ENCODE peak calls at places on chromosome 13, in eight cellular contexts. G is fibroblast of the aortic adventitia, Y is cardiac fibroblast, P is AG10803, R is spleen, S is pancreas, H is PC-3, Q is cardiac muscle cell. X is an unnamed sample.

GRCh38 chr13:101690871-101691270 is 238.4 kb downstream of the ITGBL1 start:
- DNase-seq in G (no peak), Y (no peak), P (no peak), R (no peak), S (no peak), H (no peak), Q (no peak), X (no peak)

GRCh38 chr13:29284726-29285125 is 310.8 kb downstream of the SLC7A1 start:
- DNase-seq in G (no peak), Y (no peak), P (no peak), R (no peak), S (no peak), H (no peak), Q (no peak), X (no peak)

GRCh38 chr13:107348931-107349330 is 781.0 kb upstream of the ARGLU1 start:
- DNase-seq in G (no peak), Y (peak), P (peak), R (no peak), S (no peak), H (peak), Q (no peak), X (no peak)

GRCh38 chr13:98301721-98302120 is 124.7 kb upstream of the RNF113B start:
- DNase-seq in G (no peak), Y (no peak), P (peak), R (no peak), S (no peak), H (peak), Q (no peak), X (no peak)

GRCh38 chr13:24270639-24271131 is 38.7 kb upstream of the C1QTNF9 start:
- DNase-seq in G (peak), Y (peak), P (peak), R (peak), S (peak), H (no peak), Q (peak), X (peak)

GRCh38 chr13:96780105-96780504 is 214.2 kb downstream of the OXGR1 start:
- DNase-seq in G (peak), Y (peak), P (no peak), R (no peak), S (no peak), H (peak), Q (no peak), X (no peak)

GRCh38 chr13:102394158-102395053 is 7.4 kb downstream of the FGF14 start:
- DNase-seq in G (peak), Y (peak), P (peak), R (peak), S (peak), H (no peak), Q (peak), X (peak)

GRCh38 chr13:74067818-74068217 is 66.4 kb downstream of the KLF12 start:
- DNase-seq in G (no peak), Y (peak), P (peak), R (no peak), S (no peak), H (peak), Q (no peak), X (no peak)

GRCh38 chr13:40492511-40492910 is 173.9 kb downstream of the FOXO1 start:
- DNase-seq in G (no peak), Y (no peak), P (no peak), R (no peak), S (no peak), H (no peak), Q (no peak), X (no peak)

GRCh38 chr13:49838989-49839388 is 46.5 kb upstream of the KPNA3 start:
- DNase-seq in G (no peak), Y (no peak), P (no peak), R (no peak), S (no peak), H (no peak), Q (no peak), X (no peak)

GRCh38 chr13:77351326-77351725 is 24.4 kb upstream of the MYCBP2 start:
- DNase-seq in G (no peak), Y (no peak), P (no peak), R (no peak), S (no peak), H (no peak), Q (no peak), X (no peak)

GRCh38 chr13:59700281-59700680 is 463.4 kb downstream of the DIAPH3 start:
- DNase-seq in G (no peak), Y (peak), P (peak), R (no peak), S (no peak), H (no peak), Q (no peak), X (no peak)

GRCh38 chr13:45511310-45512147 is 46.8 kb downstream of the COG3 start:
- DNase-seq in G (peak), Y (peak), P (peak), R (no peak), S (no peak), H (peak), Q (peak), X (no peak)

GRCh38 chr13:48334534-48335127 is 31.1 kb downstream of the RB1 start:
- DNase-seq in G (peak), Y (peak), P (peak), R (no peak), S (no peak), H (peak), Q (peak), X (no peak)

GRCh38 chr13:35470671-35471465 is 5.6 kb downstream of the MAB21L1 start:
- DNase-seq in G (peak), Y (peak), P (peak), R (peak), S (peak), H (no peak), Q (peak), X (no peak)

GRCh38 chr13:72229067-72229466 is 362.1 kb upstream of the DACH1 start:
- DNase-seq in G (no peak), Y (no peak), P (no peak), R (no peak), S (no peak), H (no peak), Q (no peak), X (no peak)

GRCh38 chr13:20972731-20973130 is 70.2 kb upstream of the XPO4 start:
- DNase-seq in G (no peak), Y (no peak), P (no peak), R (no peak), S (no peak), H (no peak), Q (no peak), X (no peak)

GRCh38 chr13:113528798-113529180 is 38.3 kb upstream of the DCUN1D2 start:
- DNase-seq in G (no peak), Y (no peak), P (no peak), R (no peak), S (no peak), H (no peak), Q (peak), X (no peak)

GRCh38 chr13:44267966-44268365 is 105.7 kb upstream of the SERP2 start:
- DNase-seq in G (peak), Y (peak), P (peak), R (no peak), S (no peak), H (peak), Q (no peak), X (no peak)

GRCh38 chr13:42876270-42876714 is 94.9 kb downstream of the FAM216B start:
- DNase-seq in G (no peak), Y (peak), P (no peak), R (no peak), S (no peak), H (no peak), Q (no peak), X (no peak)

GRCh38 chr13:98450495-98451167 is 126.3 kb downstream of the STK24 start:
- DNase-seq in G (no peak), Y (no peak), P (no peak), R (no peak), S (peak), H (no peak), Q (peak), X (peak)

GRCh38 chr13:41696163-41697003 is 239.0 kb downstream of the RGCC start:
- DNase-seq in G (peak), Y (peak), P (peak), R (no peak), S (no peak), H (peak), Q (peak), X (no peak)

GRCh38 chr13:23946900-23947299 is 49.6 kb upstream of the C1QTNF9B start:
- DNase-seq in G (no peak), Y (no peak), P (no peak), R (no peak), S (no peak), H (no peak), Q (no peak), X (no peak)

GRCh38 chr13:20728579-20729300 is 25.2 kb downstream of the IL17D start:
- DNase-seq in G (peak), Y (no peak), P (peak), R (no peak), S (no peak), H (peak), Q (no peak), X (no peak)

GRCh38 chr13:73390100-73390499 is 331.3 kb downstream of the KLF5 start:
- DNase-seq in G (no peak), Y (no peak), P (no peak), R (no peak), S (no peak), H (no peak), Q (no peak), X (no peak)

GRCh38 chr13:46698910-46699460 is 98.0 kb downstream of the ESD start:
- DNase-seq in G (peak), Y (peak), P (no peak), R (no peak), S (no peak), H (no peak), Q (no peak), X (no peak)

GRCh38 chr13:98171806-98172569 is 5.1 kb downstream of the RNF113B start:
- DNase-seq in G (peak), Y (peak), P (peak), R (no peak), S (no peak), H (no peak), Q (no peak), X (peak)

GRCh38 chr13:33893559-33893958 is 75.6 kb downstream of the RFC3 start:
- DNase-seq in G (no peak), Y (no peak), P (no peak), R (no peak), S (no peak), H (no peak), Q (no peak), X (no peak)

GRCh38 chr13:25688524-25688923 is 316.8 kb downstream of the ATP8A2 start:
- DNase-seq in G (no peak), Y (no peak), P (no peak), R (no peak), S (no peak), H (no peak), Q (no peak), X (no peak)

GRCh38 chr13:60448907-60449510 is 52.0 kb downstream of the TDRD3 start:
- DNase-seq in G (peak), Y (peak), P (peak), R (no peak), S (no peak), H (peak), Q (peak), X (no peak)

GRCh38 chr13:44903596-44903995 is 85.7 kb downstream of the NUFIP1 start:
- DNase-seq in G (peak), Y (peak), P (peak), R (no peak), S (no peak), H (no peak), Q (no peak), X (peak)

GRCh38 chr13:23711355-23711754 is 141.1 kb downstream of the TNFRSF19 start:
- DNase-seq in G (no peak), Y (no peak), P (no peak), R (no peak), S (no peak), H (no peak), Q (no peak), X (no peak)

GRCh38 chr13:33855371-33855895 is 37.5 kb downstream of the RFC3 start:
- DNase-seq in G (no peak), Y (no peak), P (no peak), R (no peak), S (no peak), H (no peak), Q (no peak), X (no peak)

GRCh38 chr13:79307433-79307861 is 98.6 kb downstream of the RBM26 start:
- DNase-seq in G (no peak), Y (no peak), P (no peak), R (no peak), S (no peak), H (no peak), Q (no peak), X (no peak)
- H3K4me3 ChIP-seq in G (no peak), Y (no peak), P (no peak), R (no peak), S (no peak), H (no peak), Q (no peak), X (no peak)

GRCh38 chr13:27783111-27783510 is 9.2 kb upstream of the GSX1 start:
- DNase-seq in G (peak), Y (no peak), P (peak), R (no peak), S (no peak), H (peak), Q (peak), X (no peak)
- TF ChIP-seq CTCF in G (peak), Y (peak), P (peak), R (no peak), S (no peak), H (peak), Q (peak), X (no peak)

GRCh38 chr13:58620171-58620570 is 988.6 kb downstream of the PCDH17 start:
- DNase-seq in G (no peak), Y (no peak), P (no peak), R (no peak), S (no peak), H (no peak), Q (no peak), X (no peak)
- H3K4me3 ChIP-seq in G (no peak), Y (no peak), P (no peak), R (no peak), S (no peak), H (no peak), Q (no peak), X (no peak)

GRCh38 chr13:110444226-110444653 is 117.3 kb downstream of the RAB20 start:
- DNase-seq in G (peak), Y (peak), P (peak), R (no peak), S (no peak), H (peak), Q (no peak), X (no peak)
- TF ChIP-seq CTCF in G (peak), Y (peak), P (peak), R (no peak), S (no peak), H (no peak), Q (peak), X (peak)

GRCh38 chr13:30415430-30416030 is 6.8 kb upstream of the UBE2L5 start:
- DNase-seq in G (no peak), Y (peak), P (peak), R (no peak), S (no peak), H (no peak), Q (no peak), X (no peak)
- H3K4me3 ChIP-seq in G (no peak), Y (no peak), P (no peak), R (no peak), S (no peak), H (no peak), Q (no peak), X (no peak)

GRCh38 chr13:32443111-32443510 is 15.2 kb upstream of the N4BP2L1 start:
- DNase-seq in G (no peak), Y (peak), P (peak), R (no peak), S (no peak), H (peak), Q (peak), X (no peak)
- TF ChIP-seq CTCF in G (no peak), Y (peak), P (peak), R (peak), S (no peak), H (peak), Q (peak), X (peak)

DNA sequence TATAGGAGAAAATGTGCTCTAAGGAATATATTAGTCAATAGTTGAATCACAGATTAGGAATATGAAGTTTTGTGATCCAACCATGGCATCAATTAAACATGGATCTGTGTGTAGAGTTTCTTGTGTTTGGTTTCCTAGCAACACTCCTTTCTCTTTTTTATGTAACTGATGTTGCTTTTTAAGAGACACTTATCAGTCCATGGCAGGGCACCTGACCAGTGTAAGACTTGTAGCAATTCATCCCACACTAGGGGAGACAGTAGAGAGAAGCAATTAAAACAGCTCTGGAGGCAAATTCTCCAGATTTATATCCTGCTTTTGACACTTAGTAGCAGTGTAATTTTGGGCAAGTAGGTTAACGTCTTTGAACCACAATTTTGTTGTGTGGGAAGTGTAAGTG is 1229.0 kb downstream of the PCDH9 start:
- DNase-seq in G (no peak), Y (no peak), P (no peak), R (no peak), S (no peak), H (no peak), Q (no peak), X (no peak)
- H3K4me3 ChIP-seq in G (no peak), Y (no peak), P (no peak), R (no peak), S (no peak), H (no peak), Q (no peak), X (no peak)

GRCh38 chr13:90547272-90547790 is 800.2 kb upstream of the MIR17HG start:
- DNase-seq in G (no peak), Y (no peak), P (no peak), R (no peak), S (no peak), H (no peak), Q (no peak), X (no peak)

GRCh38 chr13:90538063-90538462 is 809.4 kb upstream of the MIR17HG start:
- DNase-seq in G (no peak), Y (no peak), P (no peak), R (no peak), S (no peak), H (no peak), Q (no peak), X (no peak)

GRCh38 chr13:90542959-90543358 is 804.5 kb upstream of the MIR17HG start:
- DNase-seq in G (no peak), Y (no peak), P (no peak), R (no peak), S (no peak), H (no peak), Q (no peak), X (no peak)

GRCh38 chr13:90545070-90545840 is 802.2 kb upstream of the MIR17HG start:
- DNase-seq in G (no peak), Y (peak), P (no peak), R (no peak), S (no peak), H (peak), Q (no peak), X (no peak)

GRCh38 chr13:90541346-90541745 is 806.1 kb upstream of the MIR17HG start:
- DNase-seq in G (no peak), Y (no peak), P (no peak), R (no peak), S (no peak), H (no peak), Q (no peak), X (no peak)
- TF ChIP-seq CTCF in G (no peak), Y (no peak), P (no peak), R (no peak), S (no peak), H (no peak), Q (no peak), X (no peak)